ENCODE peak calls at places on chromosomes 12 and 14, in five cellular contexts. C, E, U, P and J are unnamed samples.

GRCh38 chr12:107591095-107591375 is 94.6 kb upstream of the PWP1 start:
- DNase-seq in C (no peak), E (no peak), U (no peak), P (no peak), J (no peak)

GRCh38 chr12:131832393-131833231 is 4.4 kb downstream of the MMP17 start:
- DNase-seq in C (peak; percentile 74), E (no peak), U (no peak), P (no peak), J (peak; percentile 63)

GRCh38 chr14:50711043-50711442 is 42.9 kb upstream of the SAV1 start:
- DNase-seq in C (no peak), E (no peak), U (no peak), P (no peak), J (no peak)

GRCh38 chr12:51269174-51270066 is 795 bp downstream of the SMAGP start:
- DNase-seq in C (no peak), E (peak; percentile 91), U (peak; percentile 69), P (peak; percentile 9), J (peak; percentile 24)

GRCh38 chr12:125218952-125219351 is 153.7 kb downstream of the AACS start:
- DNase-seq in C (no peak), E (no peak), U (no peak), P (no peak), J (no peak)

GRCh38 chr12:51653431-51653830 is 62.4 kb downstream of the SCN8A start:
- DNase-seq in C (no peak), E (no peak), U (no peak), P (no peak), J (no peak)

GRCh38 chr12:66321433-66321832 is 19.1 kb downstream of the HELB start:
- DNase-seq in C (no peak), E (no peak), U (no peak), P (no peak), J (no peak)

GRCh38 chr12:495466-495865 is 35.7 kb downstream of the B4GALNT3 start:
- DNase-seq in C (no peak), E (no peak), U (no peak), P (no peak), J (no peak)

GRCh38 chr14:96735509-96735908 is 61.7 kb upstream of the VRK1 start:
- DNase-seq in C (peak; percentile 26), E (no peak), U (no peak), P (no peak), J (peak; percentile 21)

GRCh38 chr12:51941011-51941561 is 10.4 kb upstream of the ACVR1B start:
- DNase-seq in C (no peak), E (no peak), U (no peak), P (no peak), J (no peak)

GRCh38 chr12:124365726-124366430 is 71.0 kb downstream of the RFLNA start:
- DNase-seq in C (no peak), E (no peak), U (no peak), P (no peak), J (no peak)